ENCODE peak calls at places on chromosomes 6 and 20, in nine cellular contexts. V is breast epithelium, P is sigmoid colon, A is stomach, W is H1, E is HCT116, Z is HepG2, I is spleen, M is transverse colon. B is an unnamed sample.

GRCh38 chr6:24193364-24193763 is 67.3 kb downstream of the NRSN1 start:
- DNase-seq in A (no peak), Z (peak; percentile 53), M (no peak), E (no peak), V (no peak), I (no peak), P (no peak), W (no peak), B (no peak)

GRCh38 chr6:90610291-90610670 is 23.4 kb upstream of the MAP3K7 start:
- DNase-seq in V (no peak), Z (no peak), E (no peak), A (no peak), M (no peak), P (no peak), W (no peak), I (no peak), B (no peak)

GRCh38 chr6:3919130-3919628 is 70.0 kb downstream of the FAM50B start:
- DNase-seq in Z (no peak), P (no peak), W (no peak), A (no peak), E (no peak), M (no peak), V (peak; percentile 86), I (no peak), B (no peak)

GRCh38 chr20:10863337-10864060 is 189.7 kb upstream of the JAG1 start:
- DNase-seq in M (no peak), I (no peak), W (no peak), V (no peak), A (no peak), Z (no peak), P (no peak), E (peak; percentile 23), B (no peak)

GRCh38 chr6:474454-475185 is 83.1 kb downstream of the IRF4 start:
- DNase-seq in V (no peak), A (peak; percentile 52), Z (no peak), W (no peak), M (peak; percentile 62), P (no peak), I (peak; percentile 94), E (no peak), B (no peak)

GRCh38 chr20:38127011-38127621 is 38.0 kb downstream of the TGM2 start:
- DNase-seq in I (peak; percentile 29), Z (no peak), A (peak; percentile 43), P (peak; percentile 73), M (no peak), W (no peak), E (peak; percentile 26), V (no peak), B (no peak)

GRCh38 chr6:163373240-163373639 is 41.3 kb upstream of the QKI start:
- DNase-seq in M (no peak), E (no peak), A (no peak), Z (no peak), W (no peak), P (no peak), V (no peak), I (no peak), B (no peak)

GRCh38 chr20:37384683-37385174 is 38.8 kb downstream of the SRC start:
- DNase-seq in V (peak; percentile 45), A (peak; percentile 69), P (peak; percentile 84), M (peak; percentile 71), W (no peak), I (peak; percentile 95), Z (no peak), E (no peak), B (no peak)

GRCh38 chr6:55953384-55953783 is 78.0 kb upstream of the BMP5 start:
- DNase-seq in V (no peak), P (no peak), M (no peak), I (no peak), Z (peak; percentile 6), A (no peak), E (peak; percentile 15), W (no peak), B (no peak)

GRCh38 chr6:84685983-84686584 is 78.3 kb downstream of the TBX18 start:
- DNase-seq in Z (peak; percentile 14), P (no peak), V (no peak), M (no peak), A (no peak), I (no peak), E (peak; percentile 23), W (peak; percentile 15), B (no peak)

GRCh38 chr20:47785900-47786762 is 850 bp upstream of the SULF2 start:
- DNase-seq in P (peak; percentile 87), A (peak; percentile 53), V (peak; percentile 54), I (no peak), W (no peak), Z (peak; percentile 82), E (peak; percentile 64), M (peak; percentile 69), B (no peak)

GRCh38 chr20:31837896-31838397 is 7.5 kb downstream of the FOXS1 start:
- DNase-seq in V (no peak), I (peak; percentile 20), W (no peak), P (peak; percentile 52), E (no peak), A (no peak), Z (no peak), M (no peak), B (no peak)

GRCh38 chr6:53335224-53335994 is 13.3 kb downstream of the ELOVL5 start:
- DNase-seq in E (no peak), I (peak; percentile 87), Z (no peak), P (no peak), W (no peak), M (peak; percentile 70), A (peak; percentile 40), V (no peak), B (no peak)

GRCh38 chr20:62751551-62752150 is 43.0 kb downstream of the NTSR1 start:
- DNase-seq in W (no peak), P (no peak), V (no peak), E (no peak), Z (no peak), I (peak; percentile 40), A (no peak), M (no peak), B (no peak)

GRCh38 chr20:62753626-62754025 is 42.6 kb upstream of the MRGBP start:
- DNase-seq in W (no peak), I (peak; percentile 41), M (no peak), V (no peak), A (no peak), P (no peak), E (no peak), Z (no peak), B (no peak)

GRCh38 chr20:62754122-62754990 is 41.9 kb upstream of the MRGBP start:
- DNase-seq in Z (no peak), P (no peak), I (peak; percentile 69), A (no peak), E (no peak), W (no peak), M (no peak), V (no peak), B (no peak)

GRCh38 chr20:62752181-62752670 is 43.6 kb downstream of the NTSR1 start:
- DNase-seq in V (no peak), E (no peak), I (peak; percentile 51), M (no peak), P (no peak), W (no peak), A (no peak), Z (no peak), B (no peak)

GRCh38 chr20:62752671-62753501 is 43.4 kb upstream of the MRGBP start:
- DNase-seq in Z (peak; percentile 25), P (no peak), M (no peak), W (no peak), A (no peak), V (no peak), I (peak; percentile 54), E (no peak), B (no peak)
- H3K4me3 ChIP-seq in Z (peak overlapping the region; percentile 50), P (no peak overlapping the region), M (no peak overlapping the region), W (no peak overlapping the region), A (no peak overlapping the region), V (no peak overlapping the region), I (no peak overlapping the region), E (no peak overlapping the region), B (no peak overlapping the region)

GRCh38 chr6:37517411-37517812 is 17.7 kb upstream of the CCDC167 start:
- DNase-seq in E (no peak), P (no peak), W (no peak), A (no peak), I (peak; percentile 80), V (peak; percentile 57), Z (no peak), M (peak; percentile 31), B (no peak)
- TF ChIP-seq POLR2A in E (no peak), P (no peak), W (no peak), A (no peak), I (no peak), V (no peak), Z (no peak), M (no peak), B (no peak)

GRCh38 chr6:88492824-88493223 is 326.7 kb upstream of the CNR1 start:
- DNase-seq in V (no peak), E (peak; percentile 22), W (no peak), A (no peak), M (no peak), P (no peak), I (no peak), Z (peak; percentile 18), B (no peak)
- TF ChIP-seq POLR2AphosphoS5 in V (no peak), E (no peak), W (no peak), A (no peak), M (no peak), P (no peak), I (no peak), Z (no peak), B (no peak)

GRCh38 chr6:36913082-36913481 is 27.3 kb downstream of the C6orf89 start:
- DNase-seq in V (no peak), M (no peak), Z (no peak), W (no peak), I (no peak), E (no peak), A (no peak), P (no peak), B (no peak)

GRCh38 chr6:36914227-36914794 is 28.6 kb downstream of the C6orf89 start:
- DNase-seq in V (peak; percentile 86), W (peak; percentile 41), I (no peak), M (peak; percentile 77), A (peak; percentile 62), Z (peak; percentile 85), E (peak; percentile 73), P (no peak), B (no peak)

GRCh38 chr6:36912583-36912982 is 26.8 kb downstream of the C6orf89 start:
- DNase-seq in V (no peak), M (peak; percentile 14), W (no peak), E (no peak), Z (no peak), P (no peak), I (no peak), A (no peak), B (no peak)

GRCh38 chr6:36908758-36909157 is 23.0 kb downstream of the C6orf89 start:
- DNase-seq in E (no peak), P (no peak), W (no peak), Z (no peak), V (no peak), A (no peak), I (no peak), M (no peak), B (no peak)

DNA sequence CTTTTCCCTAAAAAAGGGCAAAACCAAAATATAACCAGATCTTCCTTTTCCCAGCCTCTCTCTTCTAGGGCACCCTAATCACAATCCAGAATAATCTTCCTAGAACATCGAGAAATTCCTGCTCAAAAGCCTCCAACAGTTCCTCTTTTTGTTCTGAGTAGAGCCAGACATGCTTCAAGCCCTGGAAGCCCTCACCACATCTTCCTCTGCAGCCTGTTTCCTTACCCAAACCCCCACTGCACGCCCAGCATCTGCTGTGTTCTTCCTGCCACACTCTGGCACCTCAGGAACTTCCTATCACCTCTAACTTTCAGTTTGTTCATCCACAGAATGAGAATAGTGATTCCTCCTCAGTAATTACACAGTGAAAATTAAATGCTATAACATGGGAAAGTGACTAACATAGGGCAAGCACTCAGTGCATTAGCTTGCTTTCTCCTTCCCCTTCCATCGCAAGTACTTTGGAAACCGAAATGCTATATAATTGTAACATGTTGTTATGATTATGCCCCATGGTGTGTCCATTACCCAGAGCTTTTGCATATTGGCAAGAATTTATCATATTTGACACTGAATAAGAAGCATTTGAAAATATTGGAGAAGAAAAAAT is 26.3 kb downstream of the C6orf89 start:
- DNase-seq in Z (no peak), M (no peak), P (no peak), A (no peak), I (no peak), E (no peak), W (no peak), V (no peak), B (no peak)
- H3K4me3 ChIP-seq in Z (no peak overlapping the region), M (no peak overlapping the region), P (no peak overlapping the region), A (no peak overlapping the region), I (no peak overlapping the region), E (no peak overlapping the region), W (no peak overlapping the region), V (no peak overlapping the region), B (no peak overlapping the region)